ENCODE peak calls at places on chromosome 12, in four cellular contexts. H is sciatic nerve, B is NCI-H2107, L is NCI-H2029. Q is an unnamed sample.

GRCh38 chr12:49627752-49628360 is 4.5 kb downstream of the PRPF40B start:
- DNase-seq in H (no peak), B (no peak), L (no peak), Q (no peak)

GRCh38 chr12:106954462-106955376 is 988 bp upstream of the TMEM263 start:
- DNase-seq in H (peak), B (no peak), L (no peak), Q (peak)

GRCh38 chr12:106189341-106189740 is 50.6 kb upstream of the NUAK1 start:
- DNase-seq in H (no peak), B (no peak), L (no peak), Q (no peak)

GRCh38 chr12:102118874-102119273 is 1.0 kb downstream of the NUP37 start:
- DNase-seq in H (no peak), B (no peak), L (no peak), Q (no peak)

GRCh38 chr12:630656-631632 is 32.3 kb downstream of the NINJ2 start:
- DNase-seq in H (peak), B (no peak), L (no peak), Q (no peak)

GRCh38 chr12:70557583-70558263 is 79.5 kb downstream of the PTPRB start:
- DNase-seq in H (no peak), B (no peak), L (no peak), Q (no peak)

GRCh38 chr12:125683748-125684381 is 618.6 kb downstream of the AACS start:
- DNase-seq in H (no peak), B (peak), L (peak), Q (no peak)

GRCh38 chr12:1912580-1913376 is 5.7 kb downstream of the CACNA2D4 start:
- DNase-seq in H (peak), B (no peak), L (no peak), Q (peak)

GRCh38 chr12:79373896-79374499 is 316.8 kb downstream of the PAWR start:
- DNase-seq in H (no peak), B (no peak), L (no peak), Q (no peak)

GRCh38 chr12:74317078-74317581 is 220.5 kb upstream of the ATXN7L3B start:
- DNase-seq in H (no peak), B (no peak), L (peak), Q (no peak)

GRCh38 chr12:33438890-33439586 is 581 bp downstream of the SYT10 start:
- DNase-seq in H (no peak), B (no peak), L (peak), Q (peak)

GRCh38 chr12:48924617-48925217 is 575 bp downstream of the FKBP11 start:
- DNase-seq in H (peak), B (peak), L (peak), Q (no peak)

GRCh38 chr12:13964666-13965065 is 16.7 kb downstream of the GRIN2B start:
- DNase-seq in H (no peak), B (no peak), L (no peak), Q (no peak)

GRCh38 chr12:95943231-95943842 is at the start of gene AMDHD1:
- DNase-seq in H (peak), B (no peak), L (peak), Q (no peak)

GRCh38 chr12:42332301-42332894 is 6.4 kb downstream of the PPHLN1 start:
- DNase-seq in H (no peak), B (peak), L (peak), Q (no peak)

GRCh38 chr12:232731-233614 is 19.0 kb upstream of the SLC6A12 start:
- DNase-seq in H (peak), B (no peak), L (no peak), Q (no peak)

GRCh38 chr12:109449845-109450532 is 27.1 kb downstream of the KCTD10 start:
- DNase-seq in H (no peak), B (no peak), L (no peak), Q (no peak)

GRCh38 chr12:123094349-123095073 is 56.4 kb downstream of the PITPNM2 start:
- DNase-seq in H (no peak), B (no peak), L (no peak), Q (no peak)

GRCh38 chr12:905273-906076 is 44.0 kb downstream of the RAD52 start:
- DNase-seq in H (no peak), B (no peak), L (no peak), Q (no peak)

GRCh38 chr12:56838602-56839488 is 75.7 kb downstream of the HSD17B6 start:
- DNase-seq in H (no peak), B (no peak), L (no peak), Q (no peak)

GRCh38 chr12:102024765-102025164 is 37.0 kb downstream of the WASHC3 start:
- DNase-seq in H (no peak), B (no peak), L (no peak), Q (no peak)

GRCh38 chr12:76083761-76084276 is 666 bp downstream of the NAP1L1 start:
- DNase-seq in H (peak), B (peak), L (peak), Q (peak)

GRCh38 chr12:3251691-3252090 is 174.5 kb downstream of the TSPAN9 start:
- DNase-seq in H (no peak), B (no peak), L (no peak), Q (no peak)

GRCh38 chr12:5013206-5013830 is 30.4 kb upstream of the KCNA5 start:
- DNase-seq in H (no peak), B (no peak), L (no peak), Q (no peak)

GRCh38 chr12:68932701-68933563 is at the start of gene CPM:
- DNase-seq in H (peak), B (no peak), L (peak), Q (peak)

GRCh38 chr12:108691995-108692808 is 39.1 kb downstream of the CORO1C start:
- DNase-seq in H (peak), B (peak), L (peak), Q (no peak)

GRCh38 chr12:91413591-91413990 is 231.0 kb upstream of the DCN start:
- DNase-seq in H (no peak), B (no peak), L (no peak), Q (no peak)

GRCh38 chr12:49762468-49762847 is 21.1 kb downstream of the TMBIM6 start:
- DNase-seq in H (no peak), B (no peak), L (no peak), Q (no peak)

GRCh38 chr12:103840399-103840880 is 594 bp downstream of the NT5DC3 start:
- DNase-seq in H (peak), B (no peak), L (no peak), Q (peak)

GRCh38 chr12:74412607-74413230 is 124.9 kb upstream of the ATXN7L3B start:
- DNase-seq in H (no peak), B (no peak), L (peak), Q (no peak)

GRCh38 chr12:59067068-59067467 is 146.8 kb upstream of the LRIG3 start:
- DNase-seq in H (no peak), B (no peak), L (no peak), Q (no peak)

GRCh38 chr12:58363971-58364370 is 422.6 kb downstream of the ATP23 start:
- DNase-seq in H (no peak), B (no peak), L (no peak), Q (no peak)

GRCh38 chr12:131559517-131560516 is 151.1 kb upstream of the SFSWAP start:
- DNase-seq in H (no peak), B (no peak), L (no peak), Q (no peak)

GRCh38 chr12:121942145-121942718 is 23.8 kb downstream of the CFAP251 start:
- DNase-seq in H (no peak), B (no peak), L (no peak), Q (peak)

GRCh38 chr12:62922539-62922938 is 12.4 kb downstream of the PPM1H start:
- DNase-seq in H (no peak), B (no peak), L (no peak), Q (no peak)

GRCh38 chr12:4824415-4824814 is 85.3 kb upstream of the KCNA1 start:
- DNase-seq in H (no peak), B (no peak), L (no peak), Q (no peak)

GRCh38 chr12:40013847-40014246 is 92.0 kb downstream of the SLC2A13 start:
- DNase-seq in H (no peak), B (no peak), L (no peak), Q (no peak)